ENCODE peak calls at places on chromosomes 1 and 21, in seven cellular contexts. One of them, this sample, is unnamed.

GRCh38 chr1:221845650-221846371 is 103.9 kb upstream of the DUSP10 start:
- DNase-seq in mesendoderm: peak; percentile 85
- DNase-seq in trophoblast cell: peak; percentile 18
- DNase-seq in H9: peak; percentile 36
- DNase-seq in IMR-90: peak; percentile 94
- DNase-seq in neuronal stem cell: no peak
- DNase-seq in H1: no peak
- DNase-seq in this sample: peak; percentile 80

GRCh38 chr1:174701565-174701964 is 253.8 kb downstream of the GPR52 start:
- DNase-seq in mesendoderm: no peak
- DNase-seq in trophoblast cell: no peak
- DNase-seq in H9: no peak
- DNase-seq in IMR-90: no peak
- DNase-seq in neuronal stem cell: no peak
- DNase-seq in H1: no peak
- DNase-seq in this sample: no peak

GRCh38 chr1:155128755-155129473 is 1.2 kb downstream of the EFNA1 start:
- DNase-seq in mesendoderm: peak; percentile 59
- DNase-seq in trophoblast cell: peak; percentile 31
- DNase-seq in H9: peak; percentile 49
- DNase-seq in IMR-90: no peak
- DNase-seq in neuronal stem cell: no peak
- DNase-seq in H1: peak; percentile 66
- DNase-seq in this sample: no peak

GRCh38 chr1:25746299-25747045 is 53.5 kb upstream of the SELENON start:
- DNase-seq in mesendoderm: no peak
- DNase-seq in trophoblast cell: no peak
- DNase-seq in H9: no peak
- DNase-seq in IMR-90: no peak
- DNase-seq in neuronal stem cell: no peak
- DNase-seq in H1: no peak
- DNase-seq in this sample: no peak

GRCh38 chr1:28457678-28458077 is 48.2 kb upstream of the RCC1 start:
- DNase-seq in mesendoderm: no peak
- DNase-seq in trophoblast cell: no peak
- DNase-seq in H9: no peak
- DNase-seq in IMR-90: no peak
- DNase-seq in neuronal stem cell: no peak
- DNase-seq in H1: no peak
- DNase-seq in this sample: no peak

GRCh38 chr1:112983540-112984131 is 27.6 kb upstream of the SLC16A1 start:
- DNase-seq in mesendoderm: no peak
- DNase-seq in trophoblast cell: no peak
- DNase-seq in H9: no peak
- DNase-seq in IMR-90: no peak
- DNase-seq in neuronal stem cell: no peak
- DNase-seq in H1: no peak
- DNase-seq in this sample: no peak

GRCh38 chr1:226814751-226815496 is 55.5 kb upstream of the PSEN2 start:
- DNase-seq in mesendoderm: no peak
- DNase-seq in trophoblast cell: peak; percentile 95
- DNase-seq in H9: no peak
- DNase-seq in IMR-90: peak; percentile 91
- DNase-seq in neuronal stem cell: no peak
- DNase-seq in H1: no peak
- DNase-seq in this sample: peak; percentile 96

GRCh38 chr1:68600049-68600661 is 103.3 kb upstream of the DEPDC1 start:
- DNase-seq in mesendoderm: peak; percentile 80
- DNase-seq in trophoblast cell: peak; percentile 52
- DNase-seq in H9: peak; percentile 53
- DNase-seq in IMR-90: peak; percentile 6
- DNase-seq in neuronal stem cell: no peak
- DNase-seq in H1: no peak
- DNase-seq in this sample: peak; percentile 18

GRCh38 chr1:177340601-177341067 is 169.9 kb downstream of the BRINP2 start:
- DNase-seq in mesendoderm: no peak
- DNase-seq in trophoblast cell: no peak
- DNase-seq in H9: no peak
- DNase-seq in IMR-90: no peak
- DNase-seq in neuronal stem cell: no peak
- DNase-seq in H1: no peak
- DNase-seq in this sample: no peak

GRCh38 chr1:51240096-51240495 is 4.0 kb downstream of the RNF11 start:
- DNase-seq in mesendoderm: no peak
- DNase-seq in trophoblast cell: no peak
- DNase-seq in H9: no peak
- DNase-seq in IMR-90: no peak
- DNase-seq in neuronal stem cell: peak; percentile 15
- DNase-seq in H1: peak; percentile 16
- DNase-seq in this sample: no peak

GRCh38 chr21:44812640-44813039 is 5.2 kb downstream of the SUMO3 start:
- DNase-seq in mesendoderm: no peak
- DNase-seq in trophoblast cell: no peak
- DNase-seq in H9: no peak
- DNase-seq in IMR-90: no peak
- DNase-seq in neuronal stem cell: no peak
- DNase-seq in H1: no peak
- DNase-seq in this sample: no peak

GRCh38 chr21:45405271-45405818 is 380 bp downstream of the COL18A1 start:
- DNase-seq in mesendoderm: no peak
- DNase-seq in trophoblast cell: no peak
- DNase-seq in H9: no peak
- DNase-seq in IMR-90: peak; percentile 34
- DNase-seq in neuronal stem cell: no peak
- DNase-seq in H1: no peak
- DNase-seq in this sample: peak; percentile 51

GRCh38 chr1:193661385-193661784 is 475.0 kb upstream of the B3GALT2 start:
- DNase-seq in mesendoderm: no peak
- DNase-seq in trophoblast cell: no peak
- DNase-seq in H9: no peak
- DNase-seq in IMR-90: no peak
- DNase-seq in neuronal stem cell: no peak
- DNase-seq in H1: no peak
- DNase-seq in this sample: no peak

GRCh38 chr1:193747579-193747978 is 561.2 kb upstream of the B3GALT2 start:
- DNase-seq in mesendoderm: no peak
- DNase-seq in trophoblast cell: no peak
- DNase-seq in H9: no peak
- DNase-seq in IMR-90: peak; percentile 69
- DNase-seq in neuronal stem cell: no peak
- DNase-seq in H1: no peak
- DNase-seq in this sample: peak; percentile 60

GRCh38 chr21:39669485-39669884 is 56.7 kb downstream of the B3GALT5 start:
- DNase-seq in mesendoderm: no peak
- DNase-seq in trophoblast cell: no peak
- DNase-seq in H9: peak; percentile 20
- DNase-seq in IMR-90: no peak
- DNase-seq in neuronal stem cell: no peak
- DNase-seq in H1: no peak
- DNase-seq in this sample: no peak

GRCh38 chr21:39667353-39667891 is 54.7 kb downstream of the B3GALT5 start:
- DNase-seq in mesendoderm: no peak
- DNase-seq in trophoblast cell: no peak
- DNase-seq in H9: no peak
- DNase-seq in IMR-90: no peak
- DNase-seq in neuronal stem cell: no peak
- DNase-seq in H1: no peak
- DNase-seq in this sample: no peak

GRCh38 chr21:39669976-39670671 is 57.4 kb downstream of the B3GALT5 start:
- DNase-seq in mesendoderm: no peak
- DNase-seq in trophoblast cell: no peak
- DNase-seq in H9: no peak
- DNase-seq in IMR-90: no peak
- DNase-seq in neuronal stem cell: no peak
- DNase-seq in H1: no peak
- DNase-seq in this sample: no peak

GRCh38 chr21:39666681-39667315 is 54.1 kb downstream of the B3GALT5 start:
- DNase-seq in mesendoderm: no peak
- DNase-seq in trophoblast cell: no peak
- DNase-seq in H9: no peak
- DNase-seq in IMR-90: no peak
- DNase-seq in neuronal stem cell: no peak
- DNase-seq in H1: no peak
- DNase-seq in this sample: no peak

GRCh38 chr21:39668369-39668768 is 55.6 kb downstream of the B3GALT5 start:
- DNase-seq in mesendoderm: peak; percentile 67
- DNase-seq in trophoblast cell: no peak
- DNase-seq in H9: peak; percentile 18
- DNase-seq in IMR-90: no peak
- DNase-seq in neuronal stem cell: no peak
- DNase-seq in H1: no peak
- DNase-seq in this sample: no peak
- H2AK5ac ChIP-seq in mesendoderm: no peak overlapping the region
- H2AK5ac ChIP-seq in trophoblast cell: no peak overlapping the region
- H2AK5ac ChIP-seq in H9: no peak overlapping the region
- H2AK5ac ChIP-seq in IMR-90: no peak overlapping the region
- H2AK5ac ChIP-seq in neuronal stem cell: no peak overlapping the region
- H2AK5ac ChIP-seq in H1: no peak overlapping the region
- H2AK5ac ChIP-seq in this sample: no peak overlapping the region

DNA sequence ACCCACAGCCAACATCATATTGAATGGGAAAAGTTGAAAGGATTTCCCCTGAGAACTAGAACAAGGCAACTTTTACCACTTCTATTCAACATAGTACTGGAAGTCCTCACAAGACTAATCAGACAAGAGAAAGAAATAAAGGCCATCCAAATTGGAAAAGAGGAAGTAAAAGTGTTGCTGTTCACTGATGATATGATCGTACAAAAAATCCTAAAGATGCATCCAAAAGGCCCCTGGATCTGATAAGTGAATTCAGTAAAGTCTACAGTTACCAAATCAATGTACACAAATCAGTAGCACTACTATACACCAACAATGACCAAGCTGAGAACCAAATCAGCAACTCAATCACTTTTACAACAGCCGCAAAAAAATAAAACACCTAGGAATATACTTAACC is 28.3 kb downstream of the RAB3GAP2 start:
- DNase-seq in mesendoderm: no peak
- DNase-seq in trophoblast cell: no peak
- DNase-seq in H9: no peak
- DNase-seq in IMR-90: no peak
- DNase-seq in neuronal stem cell: no peak
- DNase-seq in H1: no peak
- DNase-seq in this sample: no peak
- H2AK5ac ChIP-seq in mesendoderm: no peak overlapping the region
- H2AK5ac ChIP-seq in trophoblast cell: no peak overlapping the region
- H2AK5ac ChIP-seq in H9: no peak overlapping the region
- H2AK5ac ChIP-seq in IMR-90: no peak overlapping the region
- H2AK5ac ChIP-seq in neuronal stem cell: no peak overlapping the region
- H2AK5ac ChIP-seq in H1: no peak overlapping the region
- H2AK5ac ChIP-seq in this sample: no peak overlapping the region

DNA sequence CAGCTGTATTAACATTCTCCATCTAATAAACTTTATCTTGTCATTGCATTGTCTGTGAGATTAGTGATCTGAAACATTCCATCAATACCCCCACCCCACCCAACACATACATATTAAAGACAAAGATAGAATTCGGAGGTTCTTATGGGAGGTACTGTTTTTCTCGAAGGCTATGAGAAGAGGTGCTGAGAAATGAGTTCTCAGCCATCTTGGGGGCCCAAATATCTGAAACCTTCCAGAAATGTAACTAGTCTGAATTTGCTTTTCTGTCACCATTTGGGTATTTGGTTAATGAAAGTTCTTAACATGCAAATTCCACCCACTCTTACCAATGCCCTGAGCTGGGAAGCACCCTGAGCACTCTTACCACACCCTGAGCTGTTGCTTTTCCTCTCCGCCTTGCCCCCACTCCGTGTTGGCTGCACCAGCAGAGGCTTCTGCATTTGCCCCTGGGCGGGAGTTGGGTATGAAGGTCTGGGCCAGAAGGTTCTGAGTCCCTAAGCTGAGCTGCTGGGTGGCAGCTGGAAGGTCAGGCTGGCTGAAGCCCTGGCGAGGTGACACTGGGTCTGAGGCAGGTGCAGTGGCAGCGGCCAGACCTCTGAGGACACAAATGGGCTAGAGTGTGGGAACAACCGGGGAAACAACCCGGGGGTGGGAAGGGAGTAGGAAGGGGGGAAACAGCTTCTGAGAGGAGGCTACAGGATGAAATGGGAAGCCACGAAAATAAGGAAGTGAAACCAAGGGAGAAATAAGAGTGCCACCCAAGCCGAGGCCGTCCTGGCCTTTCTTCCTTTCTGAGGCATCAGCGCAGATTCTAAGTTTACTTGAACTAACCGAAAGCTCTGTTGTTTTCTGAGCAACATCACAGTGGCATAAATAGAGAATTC is 26.4 kb upstream of the IER5 start:
- DNase-seq in mesendoderm: no peak
- DNase-seq in trophoblast cell: peak; percentile 25
- DNase-seq in H9: no peak
- DNase-seq in IMR-90: no peak
- DNase-seq in neuronal stem cell: no peak
- DNase-seq in H1: no peak
- DNase-seq in this sample: no peak
- H2AK5ac ChIP-seq in mesendoderm: no peak overlapping the region
- H2AK5ac ChIP-seq in trophoblast cell: no peak overlapping the region
- H2AK5ac ChIP-seq in H9: no peak overlapping the region
- H2AK5ac ChIP-seq in IMR-90: no peak overlapping the region
- H2AK5ac ChIP-seq in neuronal stem cell: no peak overlapping the region
- H2AK5ac ChIP-seq in H1: no peak overlapping the region
- H2AK5ac ChIP-seq in this sample: no peak overlapping the region

GRCh38 chr1:231395996-231396385 is 26.1 kb downstream of the EGLN1 start:
- DNase-seq in mesendoderm: no peak
- DNase-seq in trophoblast cell: no peak
- DNase-seq in H9: no peak
- DNase-seq in IMR-90: no peak
- DNase-seq in neuronal stem cell: no peak
- DNase-seq in H1: no peak
- DNase-seq in this sample: no peak

GRCh38 chr1:231392380-231393131 is 29.5 kb downstream of the EGLN1 start:
- DNase-seq in mesendoderm: no peak
- DNase-seq in trophoblast cell: no peak
- DNase-seq in H9: no peak
- DNase-seq in IMR-90: no peak
- DNase-seq in neuronal stem cell: no peak
- DNase-seq in H1: no peak
- DNase-seq in this sample: no peak

GRCh38 chr1:231396643-231397042 is 25.4 kb downstream of the EGLN1 start:
- DNase-seq in mesendoderm: no peak
- DNase-seq in trophoblast cell: peak; percentile 43
- DNase-seq in H9: no peak
- DNase-seq in IMR-90: no peak
- DNase-seq in neuronal stem cell: no peak
- DNase-seq in H1: no peak
- DNase-seq in this sample: no peak

GRCh38 chr1:231395051-231395995 is 26.8 kb downstream of the EGLN1 start:
- DNase-seq in mesendoderm: peak; percentile 90
- DNase-seq in trophoblast cell: peak; percentile 94
- DNase-seq in H9: no peak
- DNase-seq in IMR-90: peak; percentile 98
- DNase-seq in neuronal stem cell: no peak
- DNase-seq in H1: no peak
- DNase-seq in this sample: peak; percentile 98

GRCh38 chr1:231393668-231394067 is 28.4 kb downstream of the EGLN1 start:
- DNase-seq in mesendoderm: peak; percentile 63
- DNase-seq in trophoblast cell: no peak
- DNase-seq in H9: no peak
- DNase-seq in IMR-90: no peak
- DNase-seq in neuronal stem cell: no peak
- DNase-seq in H1: no peak
- DNase-seq in this sample: peak; percentile 45
- H2AK5ac ChIP-seq in mesendoderm: no peak overlapping the region
- H2AK5ac ChIP-seq in trophoblast cell: no peak overlapping the region
- H2AK5ac ChIP-seq in H9: no peak overlapping the region
- H2AK5ac ChIP-seq in IMR-90: no peak overlapping the region
- H2AK5ac ChIP-seq in neuronal stem cell: no peak overlapping the region
- H2AK5ac ChIP-seq in H1: no peak overlapping the region
- H2AK5ac ChIP-seq in this sample: no peak overlapping the region

GRCh38 chr21:25835397-25835796 is 100.6 kb downstream of the GABPA start:
- DNase-seq in mesendoderm: no peak
- DNase-seq in trophoblast cell: no peak
- DNase-seq in H9: no peak
- DNase-seq in IMR-90: no peak
- DNase-seq in neuronal stem cell: no peak
- DNase-seq in H1: no peak
- DNase-seq in this sample: no peak
- H2AK5ac ChIP-seq in mesendoderm: no peak overlapping the region
- H2AK5ac ChIP-seq in trophoblast cell: no peak overlapping the region
- H2AK5ac ChIP-seq in H9: no peak overlapping the region
- H2AK5ac ChIP-seq in IMR-90: no peak overlapping the region
- H2AK5ac ChIP-seq in neuronal stem cell: no peak overlapping the region
- H2AK5ac ChIP-seq in H1: no peak overlapping the region
- H2AK5ac ChIP-seq in this sample: no peak overlapping the region

This sample was measured in mesenchymal stem cell.